ENCODE peak calls at places on chromosomes 2 and 18, in seven cellular contexts. Q is glutamatergic neuron; I is left colon; N is stimulated activated CD4-positive, alpha-beta T cell treated with anti-CD3 and anti-CD28 coated beads, TNF-alpha, amount 100 ng/mL, for 4 hours; A is HCEC 1CT; F is heart right ventricle; V is AG09309. T is an unnamed sample.

GRCh38 chr2:227191367-227191766 is 26.9 kb downstream of the COL4A3 start:
- DNase-seq in A (peak), F (no peak), Q (no peak), V (no peak), N (no peak), I (no peak), T (no peak)

GRCh38 chr2:223909048-223909741 is 35.9 kb downstream of the WDFY1 start:
- DNase-seq in F (no peak), Q (no peak), I (no peak), V (no peak), N (no peak), A (no peak), T (no peak)

GRCh38 chr18:2554671-2555070 is 16.6 kb downstream of the METTL4 start:
- DNase-seq in Q (no peak), N (no peak), F (no peak), V (no peak), I (no peak), A (no peak), T (no peak)

GRCh38 chr2:124145982-124146381 is 120.9 kb downstream of the CNTNAP5 start:
- DNase-seq in A (no peak), F (no peak), Q (no peak), I (no peak), N (no peak), V (no peak), T (no peak)

GRCh38 chr2:106841886-106842645 is 43.9 kb downstream of the ST6GAL2 start:
- DNase-seq in Q (no peak), F (no peak), N (no peak), I (no peak), A (no peak), V (no peak), T (no peak)

GRCh38 chr18:30142248-30142647 is 900.3 kb downstream of the DSC3 start:
- DNase-seq in F (no peak), N (no peak), A (no peak), Q (no peak), I (no peak), V (no peak), T (no peak)

GRCh38 chr2:195498839-195499490 is 158.1 kb upstream of the SLC39A10 start:
- DNase-seq in A (peak), Q (no peak), N (no peak), V (no peak), I (no peak), F (no peak), T (no peak)

GRCh38 chr2:200274116-200275075 is 32.1 kb upstream of the SPATS2L start:
- DNase-seq in A (no peak), V (no peak), N (no peak), I (no peak), Q (no peak), F (no peak), T (no peak)

GRCh38 chr2:29042581-29043075 is 31.7 kb downstream of the PCARE start:
- DNase-seq in V (no peak), Q (peak), N (no peak), I (no peak), F (no peak), A (peak), T (no peak)

GRCh38 chr2:205763708-205764501 is 81.6 kb downstream of the NRP2 start:
- DNase-seq in A (peak), F (peak), N (no peak), Q (peak), V (peak), I (peak), T (no peak)

GRCh38 chr2:226799976-226800940 is 638 bp upstream of the IRS1 start:
- DNase-seq in Q (peak), N (no peak), A (no peak), I (peak), F (no peak), V (no peak), T (no peak)

GRCh38 chr18:70337139-70337972 is 48.5 kb downstream of the SOCS6 start:
- DNase-seq in I (peak), A (peak), F (no peak), Q (no peak), V (peak), N (no peak), T (peak)

GRCh38 chr2:210428415-210429179 is 48.0 kb downstream of the LANCL1 start:
- DNase-seq in I (no peak), F (no peak), Q (no peak), N (no peak), V (no peak), A (no peak), T (no peak)

GRCh38 chr2:26335231-26335630 is 10.7 kb upstream of the SELENOI start:
- DNase-seq in N (no peak), A (no peak), V (no peak), Q (no peak), I (no peak), F (no peak), T (no peak)

GRCh38 chr2:62450716-62451191 is 55.2 kb downstream of the TMEM17 start:
- DNase-seq in V (no peak), Q (no peak), A (no peak), N (no peak), F (no peak), I (peak), T (no peak)

GRCh38 chr18:12028040-12028628 is 46.8 kb downstream of the IMPA2 start:
- DNase-seq in I (no peak), F (peak), A (no peak), Q (no peak), N (no peak), V (no peak), T (no peak)

GRCh38 chr2:196131384-196131861 is 40.0 kb downstream of the STK17B start:
- DNase-seq in A (peak), N (peak), Q (no peak), I (no peak), V (no peak), F (no peak), T (peak)

GRCh38 chr2:168490015-168490874 is 34.2 kb downstream of the CERS6 start:
- DNase-seq in V (no peak), N (no peak), Q (no peak), F (no peak), I (no peak), A (peak), T (peak)

GRCh38 chr2:109402980-109403840 is 210.6 kb downstream of the SEPTIN10 start:
- DNase-seq in Q (no peak), V (no peak), I (no peak), F (no peak), A (no peak), N (no peak), T (no peak)

GRCh38 chr2:150143087-150143536 is 344.4 kb downstream of the RND3 start:
- DNase-seq in F (no peak), N (no peak), Q (no peak), I (no peak), A (peak), V (no peak), T (peak)

GRCh38 chr2:17543848-17544645 is 3.6 kb downstream of the VSNL1 start:
- DNase-seq in V (no peak), A (peak), I (no peak), Q (no peak), F (no peak), N (no peak), T (no peak)

GRCh38 chr2:214604861-214605260 is 194.0 kb downstream of the VWC2L start:
- DNase-seq in I (no peak), N (no peak), F (no peak), V (no peak), A (peak), Q (no peak), T (peak)

GRCh38 chr2:155310589-155310988 is 612.1 kb downstream of the KCNJ3 start:
- DNase-seq in F (no peak), I (no peak), Q (no peak), A (no peak), V (no peak), N (no peak), T (peak)

GRCh38 chr2:234705108-234705507 is 208.2 kb upstream of the ARL4C start:
- DNase-seq in V (peak), I (no peak), F (no peak), A (peak), Q (no peak), N (no peak), T (peak)

GRCh38 chr2:129857200-129857599 is 122.3 kb upstream of the RAB6C start:
- DNase-seq in N (no peak), Q (no peak), A (no peak), I (no peak), V (no peak), F (peak), T (no peak)

GRCh38 chr2:178361588-178361987 is 89.4 kb downstream of the PRKRA start:
- DNase-seq in A (no peak), V (no peak), F (no peak), Q (no peak), N (no peak), I (no peak), T (no peak)

GRCh38 chr2:81658227-81658626 is 1353.7 kb upstream of the LRRTM1 start:
- DNase-seq in A (no peak), Q (no peak), I (no peak), V (no peak), F (no peak), N (no peak), T (peak)

GRCh38 chr18:79405781-79406575 is 10.2 kb downstream of the NFATC1 start:
- DNase-seq in V (no peak), F (peak), I (peak), Q (peak), A (no peak), N (peak), T (no peak)

GRCh38 chr18:79964330-79965118 is at the start of gene HSBP1L1:
- DNase-seq in N (peak), V (no peak), I (peak), Q (peak), A (peak), F (peak), T (no peak)

GRCh38 chr18:75351409-75351808 is 76.1 kb downstream of the SMIM21 start:
- DNase-seq in F (no peak), I (no peak), A (no peak), V (no peak), N (no peak), Q (no peak), T (no peak)

GRCh38 chr2:26696352-26696816 is 3.9 kb downstream of the KCNK3 start:
- DNase-seq in Q (no peak), N (no peak), A (peak), I (no peak), F (no peak), V (peak), T (peak)

GRCh38 chr2:26727641-26728561 is 35.4 kb downstream of the KCNK3 start:
- DNase-seq in V (no peak), Q (no peak), A (no peak), F (no peak), N (no peak), I (no peak), T (no peak)

GRCh38 chr2:3605013-3605961 is 10.4 kb downstream of the COLEC11 start:
- DNase-seq in F (no peak), V (no peak), N (no peak), Q (no peak), A (peak), I (no peak), T (peak)

GRCh38 chr2:74532222-74532621 is 2.5 kb downstream of the HTRA2 start:
- DNase-seq in V (no peak), F (no peak), Q (no peak), I (no peak), A (peak), N (no peak), T (peak)

GRCh38 chr2:143205106-143205764 is 76.0 kb downstream of the ARHGAP15 start:
- DNase-seq in F (no peak), Q (no peak), N (no peak), I (no peak), V (no peak), A (peak), T (no peak)

GRCh38 chr2:119721904-119722303 is 37.8 kb upstream of the PTPN4 start:
- DNase-seq in A (no peak), V (no peak), F (no peak), I (no peak), N (no peak), Q (no peak), T (no peak)

T was measured in A172.